ENCODE peak calls at places on chromosomes 11 and 22, in seven cellular contexts. S is spleen, Z is prostate gland, X is heart left ventricle, H is Peyer's patch, E is uterus, G is A549. P is an unnamed sample.

GRCh38 chr11:69044111-69045013 is 4.4 kb upstream of the TPCN2 start:
- DNase-seq in X (peak; percentile 81), H (peak; percentile 20), Z (peak; percentile 74), G (peak; percentile 80), S (peak; percentile 77), E (peak; percentile 69), P (peak; percentile 92)

GRCh38 chr22:44566911-44567310 is 68.9 kb upstream of the RTL6 start:
- DNase-seq in S (peak; percentile 70), X (peak; percentile 37), H (no peak), G (no peak), Z (no peak), E (no peak), P (peak; percentile 60)

GRCh38 chr11:1224109-1224485 is 1.2 kb downstream of the MUC5B start:
- DNase-seq in H (no peak), X (peak; percentile 46), Z (no peak), E (no peak), S (peak; percentile 47), G (no peak), P (peak; percentile 61)

GRCh38 chr22:45777852-45778172 is 106.2 kb downstream of the ATXN10 start:
- DNase-seq in E (no peak), G (no peak), H (no peak), Z (no peak), X (no peak), S (no peak), P (no peak)

GRCh38 chr11:127998421-127998820 is 588.9 kb downstream of the ETS1 start:
- DNase-seq in G (no peak), H (no peak), S (no peak), E (no peak), Z (no peak), X (no peak), P (no peak)

GRCh38 chr11:32891657-32892354 is 805 bp upstream of the QSER1 start:
- DNase-seq in G (peak; percentile 9), E (no peak), X (no peak), H (no peak), Z (no peak), S (no peak), P (no peak)

GRCh38 chr11:28529540-28530410 is 421.6 kb downstream of the METTL15 start:
- DNase-seq in S (no peak), G (no peak), H (no peak), X (no peak), Z (peak; percentile 12), E (no peak), P (no peak)

GRCh38 chr11:38323961-38324761 is 1726.1 kb upstream of the RAG2 start:
- DNase-seq in G (no peak), E (no peak), X (no peak), Z (no peak), H (no peak), S (no peak), P (no peak)

DNA sequence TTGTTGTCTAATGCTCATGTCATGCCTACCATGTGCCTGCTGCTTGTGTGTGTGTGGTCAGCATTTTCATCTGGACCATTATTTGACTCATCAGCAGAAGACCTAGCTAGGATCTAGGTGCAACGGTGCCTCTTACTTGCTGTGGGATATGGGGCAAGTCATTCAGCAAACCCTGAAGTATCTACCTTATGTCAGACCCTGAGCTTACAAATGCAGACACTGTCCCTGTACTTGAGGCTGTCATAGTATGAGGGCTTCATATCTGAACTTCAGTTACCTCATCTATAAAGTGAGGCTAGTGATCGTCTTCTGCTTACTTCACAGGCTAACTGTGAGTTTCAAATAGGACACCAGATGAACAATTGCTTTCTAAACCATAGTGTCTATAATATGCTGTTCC is 86.5 kb upstream of the MYO18B start:
- DNase-seq in E (no peak), Z (no peak), G (no peak), H (no peak), S (no peak), X (no peak), P (no peak)
- H3K4me1 ChIP-seq in E (no peaks in the 10 kb centered on the region), Z (peaks cover 2% of the 10 kb centered on the region), G (no peaks in the 10 kb centered on the region), H (no peaks in the 10 kb centered on the region), S (peaks cover 48% of the 10 kb centered on the region), X (peaks cover 2% of the 10 kb centered on the region), P (peaks cover 25% of the 10 kb centered on the region)

GRCh38 chr11:45450189-45450588 is 164.0 kb upstream of the SYT13 start:
- DNase-seq in Z (peak; percentile 4), X (no peak), E (no peak), H (no peak), S (no peak), G (no peak), P (no peak)

GRCh38 chr11:45444796-45445195 is 158.7 kb upstream of the SYT13 start:
- DNase-seq in S (no peak), Z (no peak), G (peak; percentile 11), E (no peak), H (no peak), X (no peak), P (no peak)

GRCh38 chr11:45451766-45452440 is 165.8 kb upstream of the SYT13 start:
- DNase-seq in S (no peak), H (no peak), G (no peak), X (no peak), E (no peak), Z (no peak), P (no peak)

GRCh38 chr11:45446426-45446825 is 160.3 kb upstream of the SYT13 start:
- DNase-seq in G (no peak), X (no peak), E (no peak), H (no peak), S (no peak), Z (no peak), P (no peak)

DNA sequence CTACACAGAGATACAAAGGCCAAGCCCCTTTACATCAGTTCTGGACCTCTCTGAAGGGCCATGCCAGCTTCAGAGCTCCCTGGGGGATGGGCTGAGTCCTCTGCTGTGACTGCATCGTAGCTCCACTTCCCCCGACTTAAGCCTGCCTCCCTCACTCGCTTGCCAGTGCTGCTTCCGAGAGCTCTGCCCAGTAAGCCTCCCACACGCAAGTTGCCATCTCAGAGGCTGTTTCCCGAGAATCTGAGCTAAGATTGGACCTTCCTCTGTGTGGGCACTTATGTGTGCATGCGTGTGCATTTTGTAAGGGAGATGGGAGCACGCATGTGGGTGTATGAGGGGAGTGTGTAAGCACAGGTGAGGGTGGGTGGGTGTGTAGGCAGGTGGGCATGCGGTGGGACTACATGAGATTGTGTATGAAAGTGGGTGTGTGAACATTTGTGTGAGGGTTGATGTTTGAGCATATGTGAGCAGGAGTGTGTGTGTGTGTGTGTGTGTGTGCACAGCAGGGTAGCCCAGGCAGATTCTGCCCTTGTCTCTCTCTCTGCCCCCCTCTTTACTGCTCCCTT is 163.0 kb upstream of the SYT13 start:
- DNase-seq in H (no peak), G (no peak), S (peak; percentile 11), Z (no peak), E (no peak), X (no peak), P (no peak)
- TF ChIP-seq POLR2A in H (no peak), G (no peak), S (no peak), Z (no peak), E (no peak), X (no peak), P (no peak)

GRCh38 chr22:35860837-35861236 is 143.2 kb downstream of the APOL5 start:
- DNase-seq in Z (no peak), E (no peak), S (no peak), H (no peak), X (no peak), G (no peak), P (no peak)

GRCh38 chr22:35861451-35861850 is 143.8 kb downstream of the APOL5 start:
- DNase-seq in E (no peak), G (no peak), X (no peak), H (no peak), S (no peak), Z (no peak), P (no peak)

GRCh38 chr22:35866646-35867045 is 149.0 kb downstream of the APOL5 start:
- DNase-seq in G (no peak), X (no peak), H (no peak), Z (no peak), S (no peak), E (peak; percentile 44), P (no peak)

GRCh38 chr22:35862697-35863096 is 145.0 kb downstream of the APOL5 start:
- DNase-seq in X (no peak), Z (no peak), H (no peak), S (no peak), G (no peak), E (no peak), P (no peak)

DNA sequence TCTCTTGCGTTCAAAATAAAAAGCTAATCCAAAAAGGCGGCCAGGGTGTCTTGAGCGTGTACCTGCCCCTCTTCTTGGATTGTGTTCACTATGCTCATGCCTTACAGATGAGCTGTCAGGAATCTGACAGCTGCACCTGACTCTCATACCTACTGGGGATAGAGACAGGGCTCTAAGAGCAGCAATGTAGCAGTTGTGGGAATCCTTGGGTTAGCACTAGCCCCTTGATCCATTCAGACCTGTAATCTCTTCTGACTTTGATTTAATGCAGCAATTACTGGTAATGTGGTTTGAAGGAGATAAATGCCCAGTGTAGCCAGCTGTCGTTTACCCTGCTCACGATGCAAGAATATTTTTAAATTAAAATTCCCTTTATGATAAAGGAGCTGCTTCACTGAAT is 145.8 kb downstream of the APOL5 start:
- DNase-seq in S (no peak), G (no peak), E (no peak), Z (no peak), H (no peak), X (no peak), P (no peak)
- H3K4me1 ChIP-seq in S (no peaks in the 10 kb centered on the region), G (peaks cover 14% of the 10 kb centered on the region), E (no peaks in the 10 kb centered on the region), Z (no peaks in the 10 kb centered on the region), H (no peaks in the 10 kb centered on the region), X (peaks cover 57% of the 10 kb centered on the region), P (peaks cover 26% of the 10 kb centered on the region)

DNA sequence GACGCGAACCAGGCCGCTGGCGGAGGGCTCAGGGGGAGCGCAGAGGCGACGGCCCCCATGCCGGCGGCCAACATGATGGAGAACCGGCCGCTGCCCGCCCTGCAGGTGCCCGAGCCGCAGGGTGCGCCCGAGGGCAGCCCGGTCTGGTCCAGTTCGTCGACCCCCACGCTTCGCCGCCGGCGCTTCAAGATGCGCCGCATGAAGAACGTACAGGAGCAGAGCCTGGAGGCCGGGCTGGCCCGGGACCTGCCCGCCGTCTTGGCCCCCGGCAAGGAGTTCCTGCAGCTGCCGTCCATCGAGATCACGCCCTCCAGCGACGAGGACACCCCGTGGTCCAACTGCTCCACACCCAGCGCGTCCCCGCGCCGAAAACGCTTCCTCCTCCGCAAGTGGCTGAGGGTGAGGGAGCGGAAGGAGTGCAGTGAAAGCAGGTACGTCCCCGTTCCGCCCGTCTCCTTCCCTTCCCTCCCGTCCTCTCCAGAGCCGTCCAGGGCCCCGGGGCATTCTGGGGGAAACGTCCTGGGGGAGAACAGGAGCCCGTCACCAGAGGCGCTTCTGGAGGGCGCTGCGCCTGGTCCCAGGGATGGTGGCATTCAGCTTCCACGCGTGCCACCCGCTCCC is 777 bp downstream of the GRAMD1B start:
- DNase-seq in Z (peak; percentile 19), S (peak; percentile 95), G (peak; percentile 49), X (peak; percentile 89), H (peak; percentile 45), E (peak; percentile 29), P (peak; percentile 78)
- TF ChIP-seq POLR2A in Z (no peak), S (peak; percentile 5), G (peak; percentile 52), X (no peak), H (peak; percentile 19), E (no peak), P (no peak)

GRCh38 chr22:28741200-28741757 is 341 bp downstream of the CHEK2 start:
- DNase-seq in X (no peak), H (no peak), S (peak; percentile 64), G (no peak), Z (no peak), E (no peak), P (no peak)
- H3K4me1 ChIP-seq in X (peaks cover 10% of the 10 kb centered on the region), H (peaks cover 4% of the 10 kb centered on the region), S (peaks cover 25% of the 10 kb centered on the region), G (peaks cover 8% of the 10 kb centered on the region), Z (no peaks in the 10 kb centered on the region), E (peaks cover 4% of the 10 kb centered on the region), P (peaks cover 15% of the 10 kb centered on the region)

P was measured in sigmoid colon.